ENCODE peak calls at places on chromosome 2, in ten cellular contexts. One of them, this sample, is unnamed.
A peak's percentile ranks its signal among the peaks of the same experiment; 100 is the strongest.

GRCh38 chr2:39153312-39153711 is 32.5 kb upstream of the SOS1 start:
- DNase-seq in foreskin fibroblast: peak; percentile 33
- DNase-seq in A673: no peak
- DNase-seq in mammary epithelial cell: peak; percentile 9
- DNase-seq in progenitor cell of endocrine pancreas: no peak
- DNase-seq in cardiac muscle cell: peak; percentile 73
- DNase-seq in fibroblast of mammary gland: peak; percentile 65
- DNase-seq in A549: no peak
- DNase-seq in CD4-positive, alpha-beta T cell: no peak
- DNase-seq in GM20000: no peak
- DNase-seq in this sample: peak; percentile 66

GRCh38 chr2:158189526-158189925 is 87.8 kb downstream of the UPP2 start:
- DNase-seq in foreskin fibroblast: no peak
- DNase-seq in A673: no peak
- DNase-seq in mammary epithelial cell: no peak
- DNase-seq in progenitor cell of endocrine pancreas: no peak
- DNase-seq in cardiac muscle cell: no peak
- DNase-seq in fibroblast of mammary gland: no peak
- DNase-seq in A549: no peak
- DNase-seq in CD4-positive, alpha-beta T cell: no peak
- DNase-seq in GM20000: no peak
- DNase-seq in this sample: no peak

GRCh38 chr2:132815522-132815921 is 145.5 kb upstream of the LYPD1 start:
- DNase-seq in foreskin fibroblast: peak; percentile 24
- DNase-seq in A673: peak; percentile 53
- DNase-seq in mammary epithelial cell: peak; percentile 59
- DNase-seq in progenitor cell of endocrine pancreas: no peak
- DNase-seq in cardiac muscle cell: peak; percentile 85
- DNase-seq in fibroblast of mammary gland: peak; percentile 41
- DNase-seq in A549: no peak
- DNase-seq in CD4-positive, alpha-beta T cell: no peak
- DNase-seq in GM20000: no peak
- DNase-seq in this sample: peak; percentile 67

GRCh38 chr2:182355815-182356214 is 71.0 kb downstream of the PDE1A start:
- DNase-seq in foreskin fibroblast: no peak
- DNase-seq in A673: no peak
- DNase-seq in mammary epithelial cell: no peak
- DNase-seq in progenitor cell of endocrine pancreas: no peak
- DNase-seq in cardiac muscle cell: no peak
- DNase-seq in fibroblast of mammary gland: no peak
- DNase-seq in A549: no peak
- DNase-seq in CD4-positive, alpha-beta T cell: no peak
- DNase-seq in GM20000: no peak
- DNase-seq in this sample: no peak

GRCh38 chr2:159807183-159808037 is 9.4 kb upstream of the CD302 start:
- DNase-seq in foreskin fibroblast: peak; percentile 24
- DNase-seq in A673: peak; percentile 72
- DNase-seq in mammary epithelial cell: peak; percentile 32
- DNase-seq in progenitor cell of endocrine pancreas: peak; percentile 31
- DNase-seq in cardiac muscle cell: peak; percentile 69
- DNase-seq in fibroblast of mammary gland: peak; percentile 68
- DNase-seq in A549: peak; percentile 57
- DNase-seq in CD4-positive, alpha-beta T cell: no peak
- DNase-seq in GM20000: peak; percentile 26
- DNase-seq in this sample: peak; percentile 45

GRCh38 chr2:57407742-57408343 is 638.8 kb upstream of the VRK2 start:
- DNase-seq in foreskin fibroblast: no peak
- DNase-seq in A673: no peak
- DNase-seq in mammary epithelial cell: no peak
- DNase-seq in progenitor cell of endocrine pancreas: no peak
- DNase-seq in cardiac muscle cell: no peak
- DNase-seq in fibroblast of mammary gland: no peak
- DNase-seq in A549: no peak
- DNase-seq in CD4-positive, alpha-beta T cell: no peak
- DNase-seq in GM20000: no peak
- DNase-seq in this sample: no peak

GRCh38 chr2:147223553-147223952 is 621.3 kb upstream of the ACVR2A start:
- DNase-seq in foreskin fibroblast: no peak
- DNase-seq in A673: peak; percentile 7
- DNase-seq in mammary epithelial cell: no peak
- DNase-seq in progenitor cell of endocrine pancreas: no peak
- DNase-seq in cardiac muscle cell: no peak
- DNase-seq in fibroblast of mammary gland: no peak
- DNase-seq in A549: no peak
- DNase-seq in CD4-positive, alpha-beta T cell: no peak
- DNase-seq in GM20000: no peak
- DNase-seq in this sample: no peak

GRCh38 chr2:187935126-187935525 is 356.5 kb upstream of the GULP1 start:
- DNase-seq in foreskin fibroblast: no peak
- DNase-seq in A673: no peak
- DNase-seq in mammary epithelial cell: no peak
- DNase-seq in progenitor cell of endocrine pancreas: no peak
- DNase-seq in cardiac muscle cell: no peak
- DNase-seq in fibroblast of mammary gland: no peak
- DNase-seq in A549: no peak
- DNase-seq in CD4-positive, alpha-beta T cell: no peak
- DNase-seq in GM20000: no peak
- DNase-seq in this sample: no peak

GRCh38 chr2:239329284-239329971 is 71.4 kb downstream of the HDAC4 start:
- DNase-seq in foreskin fibroblast: no peak
- DNase-seq in A673: no peak
- DNase-seq in mammary epithelial cell: no peak
- DNase-seq in progenitor cell of endocrine pancreas: no peak
- DNase-seq in cardiac muscle cell: no peak
- DNase-seq in fibroblast of mammary gland: peak; percentile 24
- DNase-seq in A549: no peak
- DNase-seq in CD4-positive, alpha-beta T cell: no peak
- DNase-seq in GM20000: no peak
- DNase-seq in this sample: no peak

GRCh38 chr2:239327536-239328305 is 73.1 kb downstream of the HDAC4 start:
- DNase-seq in foreskin fibroblast: no peak
- DNase-seq in A673: no peak
- DNase-seq in mammary epithelial cell: no peak
- DNase-seq in progenitor cell of endocrine pancreas: no peak
- DNase-seq in cardiac muscle cell: no peak
- DNase-seq in fibroblast of mammary gland: peak; percentile 37
- DNase-seq in A549: no peak
- DNase-seq in CD4-positive, alpha-beta T cell: no peak
- DNase-seq in GM20000: no peak
- DNase-seq in this sample: peak; percentile 21

GRCh38 chr2:239326831-239327535 is 73.8 kb downstream of the HDAC4 start:
- DNase-seq in foreskin fibroblast: no peak
- DNase-seq in A673: no peak
- DNase-seq in mammary epithelial cell: peak; percentile 70
- DNase-seq in progenitor cell of endocrine pancreas: no peak
- DNase-seq in cardiac muscle cell: no peak
- DNase-seq in fibroblast of mammary gland: peak; percentile 33
- DNase-seq in A549: no peak
- DNase-seq in CD4-positive, alpha-beta T cell: peak; percentile 63
- DNase-seq in GM20000: peak; percentile 66
- DNase-seq in this sample: no peak

GRCh38 chr2:239329972-239330572 is 70.7 kb downstream of the HDAC4 start:
- DNase-seq in foreskin fibroblast: no peak
- DNase-seq in A673: no peak
- DNase-seq in mammary epithelial cell: no peak
- DNase-seq in progenitor cell of endocrine pancreas: no peak
- DNase-seq in cardiac muscle cell: no peak
- DNase-seq in fibroblast of mammary gland: no peak
- DNase-seq in A549: no peak
- DNase-seq in CD4-positive, alpha-beta T cell: no peak
- DNase-seq in GM20000: no peak
- DNase-seq in this sample: no peak

DNA sequence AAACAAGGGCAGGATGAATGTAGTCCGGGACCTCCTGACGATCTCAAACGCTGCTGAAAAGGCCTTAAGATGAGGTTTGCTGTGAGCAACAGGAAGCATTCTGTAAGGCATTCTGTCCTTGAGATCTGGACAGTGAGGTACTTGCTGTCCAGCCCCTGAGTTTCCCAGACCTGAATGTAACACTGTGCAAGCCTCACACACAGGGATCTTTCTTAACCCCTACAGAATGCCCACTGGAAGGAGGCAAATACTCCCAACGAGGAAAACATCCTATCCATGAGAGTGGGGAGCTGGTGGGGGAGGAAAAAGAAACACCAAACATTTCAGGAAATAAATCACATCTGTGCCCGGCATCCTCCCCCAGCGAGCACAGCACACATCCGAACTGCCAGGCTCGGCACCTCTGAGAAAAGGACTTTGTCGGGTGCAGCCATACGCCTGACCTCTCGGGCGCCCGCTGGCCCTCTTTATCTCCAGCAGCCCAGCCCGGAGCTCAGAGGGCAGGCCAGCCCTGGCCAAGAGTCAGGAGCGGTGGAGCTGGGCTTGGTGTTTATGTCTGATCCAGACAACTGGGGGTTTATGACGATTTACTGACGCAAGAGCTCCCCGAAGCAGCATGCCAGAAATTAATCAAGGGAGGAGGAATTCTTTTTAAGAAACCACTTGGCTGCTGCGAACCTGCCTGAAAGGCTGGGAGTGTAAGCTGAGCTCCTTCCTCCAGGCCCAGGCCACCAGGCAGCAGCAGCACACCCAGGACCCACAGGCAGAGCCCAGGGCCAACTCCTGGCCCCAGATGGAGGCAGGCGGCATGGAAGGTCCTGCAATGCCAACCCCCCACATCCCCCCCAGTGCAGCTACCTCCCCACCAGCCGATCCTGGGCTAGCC is 72.3 kb downstream of the HDAC4 start:
- DNase-seq in foreskin fibroblast: peak; percentile 45
- DNase-seq in A673: peak; percentile 14
- DNase-seq in mammary epithelial cell: no peak
- DNase-seq in progenitor cell of endocrine pancreas: no peak
- DNase-seq in cardiac muscle cell: peak; percentile 97
- DNase-seq in fibroblast of mammary gland: peak; percentile 91
- DNase-seq in A549: no peak
- DNase-seq in CD4-positive, alpha-beta T cell: no peak
- DNase-seq in GM20000: no peak
- DNase-seq in this sample: peak; percentile 95
- TF ChIP-seq CTCF in foreskin fibroblast: no peak
- TF ChIP-seq CTCF in A673: no peak
- TF ChIP-seq CTCF in mammary epithelial cell: no peak
- TF ChIP-seq CTCF in progenitor cell of endocrine pancreas: no peak
- TF ChIP-seq CTCF in cardiac muscle cell: peak; percentile 24
- TF ChIP-seq CTCF in fibroblast of mammary gland: peak; percentile 11
- TF ChIP-seq CTCF in A549: no peak
- TF ChIP-seq CTCF in CD4-positive, alpha-beta T cell: no peak
- TF ChIP-seq CTCF in GM20000: no peak
- TF ChIP-seq CTCF in this sample: peak; percentile 36

DNA sequence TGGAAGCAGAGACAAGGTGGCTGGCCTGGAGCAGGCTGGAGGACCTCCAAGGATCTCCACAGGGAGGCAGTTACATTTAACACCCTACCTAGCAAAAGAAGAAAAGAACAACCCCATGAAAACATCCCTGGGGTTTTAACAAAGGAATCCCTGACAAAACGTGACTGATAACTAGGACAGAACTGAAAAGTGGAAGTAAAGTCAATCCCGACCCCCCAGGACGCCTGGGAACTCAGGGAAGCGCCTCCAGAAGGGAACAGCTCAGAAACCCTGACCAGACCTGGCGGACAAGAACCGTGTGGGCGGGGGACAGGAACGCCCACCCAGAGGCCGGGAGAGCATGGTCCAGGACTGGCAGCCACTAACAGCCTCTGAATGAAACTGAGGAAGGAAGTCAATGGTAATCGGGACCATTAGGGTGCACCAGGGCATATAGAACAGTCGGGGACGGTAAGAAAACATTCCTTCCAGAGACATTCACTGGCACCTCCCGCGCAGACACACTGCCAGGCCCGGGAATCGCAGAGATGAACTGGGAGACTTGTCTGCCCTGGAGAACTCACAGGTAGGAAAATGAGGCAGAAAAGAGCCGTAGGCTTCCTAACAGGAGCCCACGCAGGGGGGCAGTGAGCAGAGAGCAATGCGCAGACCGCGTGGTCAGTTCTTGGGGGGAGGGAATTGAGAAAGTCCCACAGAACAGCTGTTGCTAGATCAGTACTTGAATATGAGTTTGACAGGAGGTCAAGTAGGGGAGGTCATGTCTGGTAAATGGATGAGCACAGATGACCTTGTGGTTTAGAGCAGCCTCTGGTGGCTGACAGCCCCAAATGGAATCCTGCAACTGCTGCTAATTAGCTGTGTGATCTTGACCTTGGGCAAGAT is 1.3 kb upstream of the TBC1D8 start:
- DNase-seq in foreskin fibroblast: peak; percentile 77
- DNase-seq in A673: peak; percentile 28
- DNase-seq in mammary epithelial cell: peak; percentile 46
- DNase-seq in progenitor cell of endocrine pancreas: no peak
- DNase-seq in cardiac muscle cell: peak; percentile 70
- DNase-seq in fibroblast of mammary gland: peak; percentile 82
- DNase-seq in A549: peak; percentile 57
- DNase-seq in CD4-positive, alpha-beta T cell: no peak
- DNase-seq in GM20000: peak; percentile 86
- DNase-seq in this sample: peak; percentile 62
- TF ChIP-seq CTCF in foreskin fibroblast: peak; percentile 63
- TF ChIP-seq CTCF in A673: peak; percentile 57
- TF ChIP-seq CTCF in mammary epithelial cell: peak; percentile 67
- TF ChIP-seq CTCF in progenitor cell of endocrine pancreas: peak; percentile 46
- TF ChIP-seq CTCF in cardiac muscle cell: peak; percentile 68
- TF ChIP-seq CTCF in fibroblast of mammary gland: peak; percentile 80
- TF ChIP-seq CTCF in A549: peak; percentile 92
- TF ChIP-seq CTCF in CD4-positive, alpha-beta T cell: no peak
- TF ChIP-seq CTCF in GM20000: peak; percentile 87
- TF ChIP-seq CTCF in this sample: peak; percentile 78

DNA sequence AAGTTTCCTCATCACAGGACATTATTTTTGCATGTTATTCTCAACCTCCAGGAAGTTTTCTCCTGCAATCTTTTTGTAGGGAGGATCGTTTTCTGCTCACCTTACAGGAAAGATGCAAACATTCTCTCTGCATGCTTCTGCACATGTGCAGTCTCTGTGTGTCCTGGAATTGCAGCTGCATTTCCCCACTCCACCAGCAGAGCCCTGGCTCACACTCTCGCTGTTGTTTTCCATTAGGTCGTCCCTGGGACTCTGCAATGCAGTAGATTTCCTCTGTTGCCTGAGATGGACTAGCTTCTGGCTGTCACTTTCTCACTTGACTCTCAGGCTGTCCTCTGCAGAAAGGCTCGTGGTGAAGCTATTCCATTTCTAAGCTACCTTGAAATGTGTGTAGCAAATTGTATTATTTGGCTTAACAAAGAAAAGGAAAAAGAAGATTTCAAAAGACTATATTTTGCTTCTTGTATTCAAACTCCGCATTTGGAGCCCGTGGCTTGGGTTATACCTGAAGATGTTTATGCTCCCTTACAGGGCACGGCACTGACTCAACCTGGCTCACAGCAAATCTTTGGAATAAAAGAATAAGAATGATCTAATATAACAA is 346.7 kb downstream of the RAD51AP2 start:
- DNase-seq in foreskin fibroblast: peak; percentile 3
- DNase-seq in A673: peak; percentile 42
- DNase-seq in mammary epithelial cell: peak; percentile 40
- DNase-seq in progenitor cell of endocrine pancreas: peak; percentile 42
- DNase-seq in cardiac muscle cell: peak; percentile 12
- DNase-seq in fibroblast of mammary gland: peak; percentile 5
- DNase-seq in A549: no peak
- DNase-seq in CD4-positive, alpha-beta T cell: no peak
- DNase-seq in GM20000: no peak
- DNase-seq in this sample: peak; percentile 13
- TF ChIP-seq CTCF in foreskin fibroblast: peak; percentile 53
- TF ChIP-seq CTCF in A673: peak; percentile 63
- TF ChIP-seq CTCF in mammary epithelial cell: peak; percentile 67
- TF ChIP-seq CTCF in progenitor cell of endocrine pancreas: peak; percentile 72
- TF ChIP-seq CTCF in cardiac muscle cell: peak; percentile 39
- TF ChIP-seq CTCF in fibroblast of mammary gland: peak; percentile 30
- TF ChIP-seq CTCF in A549: peak; percentile 7
- TF ChIP-seq CTCF in CD4-positive, alpha-beta T cell: no peak
- TF ChIP-seq CTCF in GM20000: peak; percentile 25
- TF ChIP-seq CTCF in this sample: peak; percentile 61

GRCh38 chr2:216217904-216218260 is 108.7 kb downstream of the XRCC5 start:
- DNase-seq in foreskin fibroblast: no peak
- DNase-seq in A673: no peak
- DNase-seq in mammary epithelial cell: no peak
- DNase-seq in progenitor cell of endocrine pancreas: no peak
- DNase-seq in cardiac muscle cell: no peak
- DNase-seq in fibroblast of mammary gland: no peak
- DNase-seq in A549: no peak
- DNase-seq in CD4-positive, alpha-beta T cell: no peak
- DNase-seq in GM20000: no peak
- DNase-seq in this sample: no peak

GRCh38 chr2:216216951-216217903 is 108.1 kb downstream of the XRCC5 start:
- DNase-seq in foreskin fibroblast: peak; percentile 61
- DNase-seq in A673: peak; percentile 78
- DNase-seq in mammary epithelial cell: peak; percentile 57
- DNase-seq in progenitor cell of endocrine pancreas: no peak
- DNase-seq in cardiac muscle cell: peak; percentile 44
- DNase-seq in fibroblast of mammary gland: peak; percentile 61
- DNase-seq in A549: no peak
- DNase-seq in CD4-positive, alpha-beta T cell: no peak
- DNase-seq in GM20000: no peak
- DNase-seq in this sample: peak; percentile 34

GRCh38 chr2:216214768-216215167 is 105.6 kb downstream of the XRCC5 start:
- DNase-seq in foreskin fibroblast: no peak
- DNase-seq in A673: no peak
- DNase-seq in mammary epithelial cell: peak; percentile 29
- DNase-seq in progenitor cell of endocrine pancreas: no peak
- DNase-seq in cardiac muscle cell: no peak
- DNase-seq in fibroblast of mammary gland: no peak
- DNase-seq in A549: no peak
- DNase-seq in CD4-positive, alpha-beta T cell: no peak
- DNase-seq in GM20000: no peak
- DNase-seq in this sample: no peak

GRCh38 chr2:216219866-216220265 is 110.7 kb downstream of the XRCC5 start:
- DNase-seq in foreskin fibroblast: no peak
- DNase-seq in A673: no peak
- DNase-seq in mammary epithelial cell: no peak
- DNase-seq in progenitor cell of endocrine pancreas: no peak
- DNase-seq in cardiac muscle cell: no peak
- DNase-seq in fibroblast of mammary gland: no peak
- DNase-seq in A549: no peak
- DNase-seq in CD4-positive, alpha-beta T cell: no peak
- DNase-seq in GM20000: no peak
- DNase-seq in this sample: no peak

GRCh38 chr2:216215991-216216390 is 106.8 kb downstream of the XRCC5 start:
- DNase-seq in foreskin fibroblast: no peak
- DNase-seq in A673: peak; percentile 50
- DNase-seq in mammary epithelial cell: no peak
- DNase-seq in progenitor cell of endocrine pancreas: no peak
- DNase-seq in cardiac muscle cell: peak; percentile 24
- DNase-seq in fibroblast of mammary gland: peak; percentile 28
- DNase-seq in A549: peak; percentile 28
- DNase-seq in CD4-positive, alpha-beta T cell: no peak
- DNase-seq in GM20000: no peak
- DNase-seq in this sample: peak; percentile 17
- TF ChIP-seq CTCF in foreskin fibroblast: peak; percentile 34
- TF ChIP-seq CTCF in A673: peak; percentile 45
- TF ChIP-seq CTCF in mammary epithelial cell: peak; percentile 47
- TF ChIP-seq CTCF in progenitor cell of endocrine pancreas: peak; percentile 49
- TF ChIP-seq CTCF in cardiac muscle cell: peak; percentile 25
- TF ChIP-seq CTCF in fibroblast of mammary gland: peak; percentile 40
- TF ChIP-seq CTCF in A549: peak; percentile 18
- TF ChIP-seq CTCF in CD4-positive, alpha-beta T cell: no peak
- TF ChIP-seq CTCF in GM20000: peak; percentile 23
- TF ChIP-seq CTCF in this sample: peak; percentile 48

This sample was measured in AG10803.